ENCODE peak calls at places on chromosomes 12 and 14, in nine cellular contexts. P is MM.1S, Z is transverse colon, U is stomach, H is fibroblast of lung, S is mammary epithelial cell, R is thoracic aorta, A is astrocyte, O is PC-9. M is an unnamed sample.
A peak's percentile ranks its signal among the peaks of the same experiment; 100 is the strongest.

GRCh38 chr14:21136024-21136423 is 19.8 kb downstream of the OR5AU1 start:
- DNase-seq in P (peak; percentile 33), Z (no peak), U (no peak), H (peak; percentile 11), S (no peak), R (no peak), A (peak; percentile 10), O (no peak), M (no peak)

GRCh38 chr12:94618995-94619695 is 31.2 kb downstream of the TMCC3 start:
- DNase-seq in P (no peak), Z (no peak), U (no peak), H (peak; percentile 92), S (peak; percentile 99), R (no peak), A (peak; percentile 89), O (no peak), M (no peak)

GRCh38 chr12:90836689-90837088 is 118.3 kb downstream of the CCER1 start:
- DNase-seq in P (no peak), Z (no peak), U (no peak), H (no peak), S (no peak), R (no peak), A (no peak), O (no peak), M (no peak)

GRCh38 chr12:13713746-13714400 is 267.5 kb downstream of the GRIN2B start:
- DNase-seq in P (peak; percentile 7), Z (peak; percentile 16), U (no peak), H (no peak), S (no peak), R (no peak), A (no peak), O (no peak), M (no peak)

GRCh38 chr12:121968880-121969279 is 50.5 kb downstream of the CFAP251 start:
- DNase-seq in P (no peak), Z (peak; percentile 24), U (no peak), H (no peak), S (no peak), R (no peak), A (no peak), O (no peak), M (no peak)

GRCh38 chr14:66509874-66510273 is 1.9 kb downstream of the GPHN start:
- DNase-seq in P (no peak), Z (no peak), U (no peak), H (no peak), S (peak; percentile 4), R (no peak), A (no peak), O (no peak), M (no peak)

GRCh38 chr12:20547788-20548575 is 147.2 kb upstream of the SLCO1C1 start:
- DNase-seq in P (no peak), Z (no peak), U (no peak), H (peak; percentile 47), S (no peak), R (no peak), A (peak; percentile 34), O (no peak), M (no peak)

GRCh38 chr12:75660805-75661404 is 149.5 kb upstream of the KRR1 start:
- DNase-seq in P (no peak), Z (no peak), U (no peak), H (peak; percentile 94), S (peak; percentile 89), R (no peak), A (peak; percentile 94), O (no peak), M (no peak)

GRCh38 chr14:50091240-50091914 is 25.0 kb downstream of the VCPKMT start:
- DNase-seq in P (no peak), Z (no peak), U (no peak), H (no peak), S (no peak), R (no peak), A (no peak), O (no peak), M (no peak)

DNA sequence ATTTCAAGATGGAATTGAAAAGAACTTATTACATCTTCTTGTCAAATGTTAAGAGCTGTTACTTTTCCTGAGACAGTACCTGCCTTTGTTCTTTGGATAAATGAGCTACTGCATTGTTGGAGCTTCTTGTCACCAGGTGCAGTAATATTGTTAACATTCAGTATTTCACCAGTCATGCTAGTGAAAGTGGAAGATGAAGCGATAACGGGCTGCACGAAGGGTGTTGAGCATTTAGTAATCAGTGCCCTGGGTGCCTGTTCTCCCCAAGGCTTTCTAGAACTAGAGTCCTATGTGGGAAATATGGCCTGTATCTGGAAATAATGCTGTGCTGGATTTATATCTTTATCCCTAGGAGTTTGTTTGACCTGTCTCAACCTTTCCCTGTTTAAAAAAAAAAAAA is 83.2 kb downstream of the PPP2R5C start:
- DNase-seq in P (no peak), Z (no peak), U (no peak), H (no peak), S (no peak), R (no peak), A (no peak), O (no peak), M (no peak)
- H3K4me1 ChIP-seq in P (peaks cover 10% of the 10 kb centered on the region), Z (peaks cover 23% of the 10 kb centered on the region), U (peaks cover 4% of the 10 kb centered on the region), H (no peaks in the 10 kb centered on the region), S (peaks cover 6% of the 10 kb centered on the region), R (peaks cover 13% of the 10 kb centered on the region), A (no peaks in the 10 kb centered on the region), O (no peaks in the 10 kb centered on the region), M (peaks cover 7% of the 10 kb centered on the region)

GRCh38 chr14:54567634-54568561 is 970 bp downstream of the SAMD4A start:
- DNase-seq in P (peak; percentile 30), Z (peak; percentile 49), U (peak; percentile 50), H (peak; percentile 71), S (peak; percentile 45), R (no peak), A (peak; percentile 70), O (peak; percentile 37), M (peak; percentile 44)

GRCh38 chr14:54567224-54567633 is 301 bp downstream of the SAMD4A start:
- DNase-seq in P (no peak), Z (peak; percentile 34), U (peak; percentile 26), H (peak; percentile 43), S (no peak), R (no peak), A (peak; percentile 27), O (no peak), M (peak; percentile 23)

GRCh38 chr14:54570047-54570446 is 3.1 kb downstream of the SAMD4A start:
- DNase-seq in P (no peak), Z (no peak), U (no peak), H (no peak), S (no peak), R (no peak), A (no peak), O (no peak), M (no peak)

GRCh38 chr14:54570651-54571415 is 3.9 kb downstream of the SAMD4A start:
- DNase-seq in P (no peak), Z (no peak), U (no peak), H (peak; percentile 92), S (peak; percentile 75), R (no peak), A (peak; percentile 88), O (no peak), M (no peak)

DNA sequence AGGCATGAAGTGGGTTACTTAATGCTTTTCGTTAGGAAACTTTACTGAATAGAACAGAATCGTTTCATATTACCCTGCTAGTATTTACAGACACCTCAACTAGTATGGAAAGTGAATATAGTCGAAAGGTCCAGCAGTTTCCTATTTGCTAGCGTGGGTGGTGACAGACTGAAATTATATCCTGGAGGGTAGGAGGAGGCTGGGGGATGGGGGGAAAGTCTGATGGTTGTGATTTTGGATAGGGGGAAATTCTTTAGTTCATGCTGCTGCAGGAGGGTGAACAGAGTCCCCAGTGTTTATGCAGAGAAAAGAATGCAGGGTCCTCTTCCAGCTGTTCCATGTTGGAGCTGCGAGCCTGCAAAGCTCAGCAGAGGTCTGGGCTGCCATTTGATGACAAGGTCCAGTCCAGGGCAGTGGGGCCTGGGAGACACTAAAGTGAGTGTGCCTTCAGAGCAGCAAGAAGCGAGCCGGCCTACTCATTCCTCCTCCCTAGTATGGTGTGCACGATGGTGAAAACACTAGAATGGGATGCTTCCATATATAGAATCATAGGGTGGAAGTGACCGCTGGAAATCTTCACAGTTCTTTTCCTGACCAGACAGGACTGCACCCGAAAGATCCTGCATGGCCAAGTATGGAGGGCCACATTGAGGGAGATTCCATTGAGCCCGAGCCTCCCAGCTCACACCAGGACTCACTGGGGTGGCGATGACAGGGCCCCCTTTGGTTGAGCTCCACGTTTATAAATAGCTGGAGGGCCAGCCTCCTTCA is 2.1 kb downstream of the SAMD4A start:
- DNase-seq in P (no peak), Z (peak; percentile 15), U (no peak), H (peak; percentile 45), S (no peak), R (no peak), A (peak; percentile 33), O (no peak), M (no peak)
- H3K27me3 ChIP-seq in P (no peaks in the 10 kb centered on the region), Z (no peaks in the 10 kb centered on the region), U (peaks cover 24% of the 10 kb centered on the region), H (no peaks in the 10 kb centered on the region), S (no peaks in the 10 kb centered on the region), R (no peaks in the 10 kb centered on the region), A (no peaks in the 10 kb centered on the region), O (no peaks in the 10 kb centered on the region), M (no peaks in the 10 kb centered on the region)

DNA sequence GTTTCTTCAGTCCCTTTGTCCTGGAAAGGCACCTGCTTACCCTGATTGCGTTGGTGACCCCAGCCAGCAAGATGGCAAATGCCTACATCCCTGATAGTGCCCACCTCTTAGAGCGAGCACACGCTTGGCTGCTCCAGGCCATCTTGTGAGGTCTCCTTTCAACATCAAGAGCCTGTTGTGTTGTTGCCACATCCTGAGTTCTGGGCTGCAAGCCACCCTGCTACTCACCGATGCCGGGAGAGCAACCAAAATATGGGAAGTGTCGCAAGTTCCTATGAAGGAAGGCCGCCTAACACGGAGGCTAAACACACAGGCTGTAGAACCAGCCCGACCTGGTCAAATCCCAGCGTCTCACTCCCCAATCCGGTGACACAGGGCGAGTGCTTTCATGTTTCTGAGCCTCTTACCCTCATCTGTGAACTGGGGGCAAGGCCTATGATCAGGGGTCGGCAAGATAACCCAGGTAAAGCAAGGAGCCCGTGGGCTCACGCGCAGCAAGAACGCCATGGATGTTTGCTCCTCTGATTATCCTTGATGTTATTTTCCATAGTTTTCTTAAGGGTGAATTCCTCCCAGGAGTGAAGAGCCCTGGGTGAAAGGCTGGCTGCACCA is 98.4 kb downstream of the LGMN start:
- DNase-seq in P (no peak), Z (peak; percentile 71), U (peak; percentile 57), H (peak; percentile 80), S (peak; percentile 23), R (peak; percentile 60), A (peak; percentile 75), O (peak; percentile 39), M (no peak)
- H3K4me1 ChIP-seq in P (peaks cover 7% of the 10 kb centered on the region), Z (peaks cover 53% of the 10 kb centered on the region), U (no peaks in the 10 kb centered on the region), H (peaks cover 33% of the 10 kb centered on the region), S (no peaks in the 10 kb centered on the region), R (peaks cover 52% of the 10 kb centered on the region), A (peaks cover 15% of the 10 kb centered on the region), O (peaks cover 62% of the 10 kb centered on the region), M (peaks cover 31% of the 10 kb centered on the region)

DNA sequence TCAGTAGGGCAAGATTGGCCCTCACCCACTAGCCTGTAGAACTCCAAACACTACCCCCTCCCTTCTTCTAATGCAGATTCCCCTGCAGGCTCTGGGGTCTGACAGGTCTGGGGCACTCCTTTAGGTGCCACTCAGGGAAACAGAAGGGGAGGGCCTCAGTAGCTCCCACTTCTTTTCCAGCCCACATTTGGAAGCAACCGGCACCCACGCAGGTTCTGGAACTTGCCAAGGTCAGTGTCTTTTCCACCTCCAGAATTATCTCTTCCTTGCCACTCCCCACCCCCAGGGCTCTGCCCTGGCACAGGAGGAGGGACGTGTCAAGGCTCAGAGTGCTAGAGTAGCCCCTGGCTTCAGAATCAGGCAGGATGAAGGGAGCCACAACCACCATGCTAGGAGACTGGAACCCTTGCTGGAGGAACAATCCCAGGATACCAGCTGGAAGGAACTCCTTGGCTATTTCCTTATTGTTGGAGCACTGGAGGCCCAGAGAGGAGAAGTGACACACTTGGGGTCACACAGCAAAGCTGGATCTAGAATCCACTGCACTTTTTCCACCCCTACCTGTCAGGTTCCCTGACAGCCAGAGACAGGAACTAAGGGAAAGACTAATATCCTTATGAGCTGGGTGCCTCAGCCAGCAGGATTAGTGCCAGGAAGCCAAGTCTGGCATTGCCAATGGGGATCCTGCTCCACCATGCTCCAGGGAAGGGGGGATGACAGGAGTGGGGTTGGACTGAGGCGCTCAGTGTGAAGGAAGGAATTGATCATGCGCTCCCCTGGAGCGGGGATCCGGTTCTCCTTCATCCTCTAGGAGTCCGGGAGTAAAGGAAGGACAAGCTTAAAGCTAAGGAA is 1.8 kb upstream of the FIGNL2 start:
- DNase-seq in P (no peak), Z (no peak), U (no peak), H (no peak), S (no peak), R (no peak), A (no peak), O (no peak), M (no peak)
- H3K27me3 ChIP-seq in P (peaks cover 56% of the 10 kb centered on the region), Z (peaks cover 67% of the 10 kb centered on the region), U (peaks cover 73% of the 10 kb centered on the region), H (peaks cover 35% of the 10 kb centered on the region), S (peaks cover 35% of the 10 kb centered on the region), R (no peaks in the 10 kb centered on the region), A (peaks cover 19% of the 10 kb centered on the region), O (peaks cover 74% of the 10 kb centered on the region), M (peaks cover 15% of the 10 kb centered on the region)

M was measured in upper lobe of left lung.